ENCODE peak calls at places on chromosomes 6 and 20, in five cellular contexts. P is endodermal cell, N is esophagus squamous epithelium, O is lower lobe of right lung, T is PC-3. R is an unnamed sample.

GRCh38 chr6:90087103-90087833 is 193.0 kb downstream of the GJA10 start:
- DNase-seq in N (no peak), T (peak), P (no peak), O (no peak), R (no peak)

GRCh38 chr6:112841553-112842337 is 494.6 kb downstream of the RFPL4B start:
- DNase-seq in N (no peak), T (no peak), O (no peak), P (no peak), R (no peak)

GRCh38 chr20:46978871-46979536 is 84.4 kb downstream of the EYA2 start:
- DNase-seq in T (no peak), O (no peak), N (no peak), P (no peak), R (no peak)

GRCh38 chr6:167105060-167105459 is 17.8 kb upstream of the CCR6 start:
- DNase-seq in T (no peak), O (no peak), N (no peak), P (peak), R (no peak)

GRCh38 chr6:112234596-112234995 is 19.8 kb downstream of the LAMA4 start:
- DNase-seq in O (no peak), T (no peak), N (no peak), P (no peak), R (no peak)

GRCh38 chr6:43995137-43995536 is 132.1 kb downstream of the MRPL14 start:
- DNase-seq in T (no peak), O (no peak), N (no peak), P (peak), R (no peak)

GRCh38 chr20:18007534-18008292 is 38.9 kb downstream of the MGME1 start:
- DNase-seq in T (no peak), P (no peak), O (no peak), N (no peak), R (no peak)

GRCh38 chr6:111779031-111779430 is 94.2 kb downstream of the FYN start:
- DNase-seq in N (no peak), T (no peak), O (no peak), P (no peak), R (no peak)

GRCh38 chr20:41352666-41353065 is 12.0 kb downstream of the LPIN3 start:
- DNase-seq in O (no peak), T (no peak), P (peak), N (no peak), R (no peak)

GRCh38 chr6:43076928-43077809 is 1.1 kb downstream of the PTK7 start:
- DNase-seq in N (no peak), O (peak), T (peak), P (peak), R (peak)

GRCh38 chr20:63073051-63073737 is 66.4 kb upstream of the BHLHE23 start:
- DNase-seq in T (no peak), P (no peak), O (peak), N (no peak), R (no peak)

GRCh38 chr20:59933296-59933848 is at the start of gene SYCP2:
- DNase-seq in O (peak), P (no peak), T (no peak), N (no peak), R (peak)

GRCh38 chr6:111817451-111818146 is 55.7 kb downstream of the FYN start:
- DNase-seq in O (no peak), N (no peak), P (no peak), T (no peak), R (no peak)

GRCh38 chr20:62875419-62876355 is 14.1 kb upstream of the TCFL5 start:
- DNase-seq in N (no peak), O (peak), T (peak), P (peak), R (peak)

GRCh38 chr6:169807219-169807618 is 55.8 kb downstream of the ERMARD start:
- DNase-seq in O (no peak), T (no peak), P (no peak), N (no peak), R (no peak)

GRCh38 chr6:43149260-43149659 is 21.8 kb upstream of the SRF start:
- DNase-seq in P (no peak), T (peak), N (no peak), O (no peak), R (no peak)

GRCh38 chr6:27753668-27754407 is 158.4 kb downstream of the OR2B2 start:
- DNase-seq in O (peak), N (no peak), P (peak), T (peak), R (peak)
- TF ChIP-seq CTCF in O (peak), N (no peak), P (peak), T (peak), R (peak)

DNA sequence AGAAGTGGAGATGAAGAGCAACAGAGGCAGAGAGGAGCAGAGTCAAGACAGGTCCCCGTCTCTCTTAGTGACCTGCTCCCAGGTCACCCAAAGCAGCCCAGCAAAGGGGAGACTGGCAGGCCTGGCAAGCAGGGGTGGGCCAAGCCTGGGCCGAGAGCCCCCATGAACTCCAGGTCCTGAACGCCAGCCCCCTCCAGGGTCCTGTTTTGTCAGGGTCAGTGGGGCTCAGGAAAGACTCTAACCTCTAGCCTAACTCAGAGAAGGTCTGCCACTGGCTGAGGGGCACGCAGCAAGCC is 1.2 kb downstream of the NECAB3 start:
- DNase-seq in T (no peak), O (no peak), P (peak), N (no peak), R (no peak)
- H3K4me3 ChIP-seq in T (peak), O (peak), P (peak), N (peak), R (peak)

DNA sequence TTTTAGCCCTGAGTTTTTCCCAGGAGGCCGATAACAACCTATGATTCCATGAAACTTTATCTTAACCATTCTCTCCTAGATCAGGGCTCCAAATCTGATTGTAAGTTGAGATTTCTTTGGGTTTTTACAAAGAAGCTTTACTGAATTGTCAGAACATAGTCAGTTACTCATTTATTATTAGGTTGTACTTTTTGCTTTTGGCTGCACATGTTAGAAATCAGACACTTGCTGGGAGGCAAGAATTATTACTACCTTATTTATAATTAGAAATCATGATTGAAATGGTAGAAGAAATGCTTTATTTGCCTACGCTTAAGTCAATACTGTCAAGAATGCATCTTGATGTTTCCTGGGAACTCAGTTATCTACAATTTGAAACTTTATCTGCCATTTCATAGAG is 63.3 kb downstream of the KCNS1 start:
- DNase-seq in O (no peak), P (no peak), T (no peak), N (no peak), R (no peak)
- H3K27ac ChIP-seq in O (no peak), P (no peak), T (no peak), N (no peak), R (peak)

GRCh38 chr6:34062815-34063214 is 83.1 kb downstream of the GRM4 start:
- DNase-seq in N (no peak), T (no peak), O (no peak), P (peak), R (no peak)
- TF ChIP-seq CTCF in N (no peak), T (peak), O (no peak), P (peak), R (peak)

GRCh38 chr6:27651371-27651732 is 178.4 kb upstream of the ZNF184 start:
- DNase-seq in N (no peak), P (peak), T (peak), O (no peak), R (peak)
- H3K4me3 ChIP-seq in N (no peak), P (peak), T (peak), O (no peak), R (peak)

DNA sequence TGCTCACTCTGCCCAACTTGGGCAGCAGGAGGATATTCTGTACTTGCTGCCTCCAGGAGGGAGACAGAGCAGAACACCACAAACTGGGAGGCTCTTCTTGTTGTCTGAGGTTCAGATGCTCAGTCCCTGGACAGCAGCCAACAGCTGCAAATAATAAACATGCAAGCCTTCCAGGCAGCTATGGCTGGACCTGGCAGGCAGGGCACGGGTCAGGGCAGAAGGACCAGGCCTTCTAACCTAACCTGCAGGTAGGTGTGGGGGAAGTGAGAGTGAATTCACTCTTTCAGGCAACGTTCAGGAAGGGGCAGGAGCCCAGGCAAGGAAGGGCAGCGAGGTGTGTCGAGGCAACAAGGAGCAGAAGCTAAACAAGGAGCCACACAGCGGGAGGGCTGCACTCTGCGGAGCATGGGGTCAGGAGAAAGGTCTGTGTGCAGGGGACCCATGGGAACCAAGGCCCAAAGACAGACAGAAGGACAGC is 31.5 kb downstream of the NINL start:
- DNase-seq in O (no peak), P (no peak), T (no peak), N (no peak), R (peak)
- H3K27ac ChIP-seq in O (no peak), P (no peak), T (no peak), N (no peak), R (no peak)

DNA sequence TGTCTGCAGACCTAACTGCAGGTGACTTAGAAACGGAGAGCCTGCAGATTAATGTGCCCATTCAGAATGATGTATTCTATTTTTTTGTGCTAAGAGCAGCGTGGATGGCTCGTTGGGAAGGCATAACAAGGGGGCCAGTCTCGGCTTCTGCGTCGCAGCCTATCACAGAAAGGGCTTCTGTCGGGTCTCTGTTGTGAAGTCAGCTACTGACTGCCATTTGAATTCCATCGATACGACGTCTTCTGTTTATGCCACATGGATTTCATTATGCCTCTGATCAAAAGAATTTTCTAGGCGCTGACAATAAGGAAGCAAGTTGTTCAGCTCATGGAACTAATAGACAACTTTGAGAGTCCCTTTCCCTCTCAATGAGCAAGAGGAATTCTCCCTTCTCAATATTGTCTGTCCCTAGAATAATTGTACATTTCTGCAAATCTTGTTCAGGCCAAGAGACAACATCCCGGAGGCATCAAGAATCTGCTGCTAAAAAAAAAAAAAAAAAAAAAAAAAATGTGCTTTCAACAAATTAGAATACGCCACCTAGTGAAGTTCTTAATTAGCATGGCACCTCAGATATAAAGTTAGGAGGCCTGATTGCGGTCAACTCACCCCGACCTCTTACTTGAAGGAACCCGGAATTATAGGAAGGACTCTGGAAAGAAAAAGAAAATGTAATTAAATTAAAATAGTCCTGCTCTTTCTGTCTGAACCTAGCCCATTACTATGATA is 223.9 kb downstream of the TSHZ2 start:
- DNase-seq in P (no peak), O (no peak), T (no peak), N (no peak), R (no peak)
- TF ChIP-seq CTCF in P (peak), O (no peak), T (no peak), N (no peak), R (no peak)

R was measured in brain microvascular endothelial cell.